ENCODE peak calls at places on chromosomes 3 and 15, in four cellular contexts. D is fibroblast of the conjunctiva; X is KG1; Y is activated CD8-positive, alpha-beta T cell treated with anti-CD3 and anti-CD28 coated beads for 36 hours. M is an unnamed sample.

GRCh38 chr15:91183630-91184029 is 83.6 kb downstream of the SV2B start:
- DNase-seq in D (no peak), X (no peak), Y (no peak), M (no peak)

GRCh38 chr3:123076496-123077418 is 9.9 kb downstream of the PDIA5 start:
- DNase-seq in D (no peak), X (no peak), Y (no peak), M (no peak)

GRCh38 chr3:46703013-46703520 is 1.9 kb downstream of the TMIE start:
- DNase-seq in D (no peak), X (no peak), Y (no peak), M (no peak)

GRCh38 chr3:18988619-18989229 is 159.6 kb upstream of the KCNH8 start:
- DNase-seq in D (peak), X (peak), Y (no peak), M (no peak)

GRCh38 chr15:59160880-59161593 is 45.6 kb upstream of the LDHAL6B start:
- DNase-seq in D (no peak), X (no peak), Y (peak), M (no peak)

GRCh38 chr3:146166450-146167222 is 5.7 kb upstream of the PLOD2 start:
- DNase-seq in D (peak), X (no peak), Y (no peak), M (no peak)

GRCh38 chr3:130088061-130088460 is 6.4 kb downstream of the ALG1L2 start:
- DNase-seq in D (no peak), X (no peak), Y (no peak), M (no peak)

GRCh38 chr15:50876260-50876988 is 32.1 kb upstream of the AP4E1 start:
- DNase-seq in D (no peak), X (no peak), Y (no peak), M (no peak)

GRCh38 chr3:5226783-5227182 is 39.3 kb downstream of the EDEM1 start:
- DNase-seq in D (peak), X (no peak), Y (no peak), M (no peak)

GRCh38 chr15:92087211-92087610 is 233.7 kb downstream of the SLCO3A1 start:
- DNase-seq in D (no peak), X (no peak), Y (no peak), M (no peak)

M was measured in DND-41.